ENCODE peak calls at places on chromosomes 4 and X, in four cellular contexts. W is stomach, A is uterus, U is adrenal gland. P is an unnamed sample. For H3K4me1, the result is how much of the 10 kb centered on the place peaks cover.

GRCh38 chrX:16123222-16123786 is at the start of gene GRPR:
- DNase-seq in W (peak), A (peak), U (peak), P (peak)

GRCh38 chr4:54127660-54128059 is 27.7 kb downstream of the GSX2 start:
- DNase-seq in W (no peak), A (no peak), U (no peak), P (no peak)

GRCh38 chr4:75980576-75980975 is 10.2 kb downstream of the SDAD1 start:
- DNase-seq in W (no peak), U (no peak), A (no peak), P (no peak)

GRCh38 chr4:141153751-141154510 is 20.7 kb upstream of the RNF150 start:
- DNase-seq in U (no peak), A (peak), W (no peak), P (peak)

GRCh38 chrX:20639115-20639514 is 372.4 kb upstream of the RPS6KA3 start:
- DNase-seq in U (no peak), W (no peak), A (no peak), P (no peak)

GRCh38 chr4:183808102-183808466 is 97.0 kb upstream of the STOX2 start:
- DNase-seq in W (no peak), U (no peak), A (no peak), P (no peak)

GRCh38 chr4:98928131-98928504 is 815 bp downstream of the EIF4E start:
- DNase-seq in A (peak), W (peak), U (peak), P (peak)

GRCh38 chr4:81885016-81885415 is 413.3 kb upstream of the RASGEF1B start:
- DNase-seq in W (no peak), A (no peak), U (no peak), P (no peak)

GRCh38 chr4:75557696-75558095 is 1.8 kb downstream of the ODAPH start:
- DNase-seq in A (no peak), U (no peak), W (no peak), P (no peak)

GRCh38 chr4:121734576-121734975 is 30.4 kb downstream of the SMIM43 start:
- DNase-seq in W (no peak), U (no peak), A (no peak), P (no peak)

GRCh38 chrX:15751160-15751819 is 13.2 kb downstream of the CA5B start:
- DNase-seq in A (no peak), W (no peak), U (no peak), P (no peak)

GRCh38 chr4:62740296-62740695 is 1540.2 kb downstream of the ADGRL3 start:
- DNase-seq in U (no peak), W (no peak), A (no peak), P (no peak)

GRCh38 chr4:102665527-102665926 is 95.2 kb downstream of the MANBA start:
- DNase-seq in A (no peak), W (no peak), U (no peak), P (no peak)

GRCh38 chr4:49063670-49064069 is 77.6 kb downstream of the CWH43 start:
- DNase-seq in A (no peak), W (no peak), U (no peak), P (no peak)

GRCh38 chr4:138910914-138911336 is 104.7 kb upstream of the NOCT start:
- DNase-seq in A (peak), W (peak), U (peak), P (peak)

GRCh38 chrX:52422884-52423283 is 54.1 kb downstream of the XAGE2 start:
- DNase-seq in U (no peak), A (no peak), W (no peak), P (no peak)

GRCh38 chrX:56762220-56762619 is 33.2 kb downstream of the NBDY start:
- DNase-seq in W (no peak), U (no peak), A (no peak), P (no peak)

GRCh38 chr4:173333658-173334084 is 487 bp downstream of the HMGB2 start:
- DNase-seq in U (peak), W (peak), A (peak), P (peak)

GRCh38 chr4:94887027-94887426 is 129.3 kb downstream of the BMPR1B start:
- DNase-seq in A (no peak), W (no peak), U (no peak), P (no peak)

GRCh38 chr4:26024079-26024478 is 110.1 kb downstream of the SMIM20 start:
- DNase-seq in A (no peak), U (no peak), W (no peak), P (no peak)

GRCh38 chr4:828641-829271 is 2.8 kb upstream of the CPLX1 start:
- DNase-seq in W (peak), A (no peak), U (peak), P (no peak)

GRCh38 chr4:60952921-60953320 is 247.2 kb upstream of the ADGRL3 start:
- DNase-seq in U (no peak), A (no peak), W (no peak), P (no peak)

GRCh38 chr4:41150401-41150800 is 63.9 kb downstream of the APBB2 start:
- DNase-seq in U (no peak), A (no peak), W (no peak), P (no peak)

GRCh38 chrX:13059676-13060499 is 15.5 kb upstream of the FAM9C start:
- DNase-seq in A (no peak), W (no peak), U (no peak), P (no peak)

GRCh38 chrX:9534686-9535085 is 69.8 kb downstream of the TBL1X start:
- DNase-seq in W (no peak), U (no peak), A (peak), P (no peak)

GRCh38 chr4:54940996-54941395 is 184.4 kb downstream of the KDR start:
- DNase-seq in A (no peak), U (no peak), W (no peak), P (no peak)

GRCh38 chrX:57573754-57574153 is 18.1 kb upstream of the ZXDB start:
- DNase-seq in W (no peak), A (no peak), U (no peak), P (no peak)

GRCh38 chrX:155874571-155875244 is 6.4 kb upstream of the VAMP7 start:
- DNase-seq in A (no peak), U (no peak), W (no peak), P (no peak)

GRCh38 chr4:168441412-168441811 is 38.9 kb downstream of the DDX60L start:
- DNase-seq in W (no peak), U (no peak), A (no peak), P (no peak)

GRCh38 chr4:24559889-24560288 is 24.5 kb downstream of the DHX15 start:
- DNase-seq in A (no peak), U (no peak), W (no peak), P (no peak)

GRCh38 chr4:154560824-154561231 is 2.0 kb upstream of the FGB start:
- DNase-seq in A (no peak), U (no peak), W (no peak), P (no peak)
- TF ChIP-seq POLR2A in A (no peak), U (no peak), W (no peak), P (no peak)

GRCh38 chr4:7185487-7186030 is 6.8 kb upstream of the SORCS2 start:
- DNase-seq in A (no peak), W (no peak), U (no peak), P (no peak)

GRCh38 chr4:7183780-7184460 is 8.4 kb upstream of the SORCS2 start:
- DNase-seq in A (no peak), W (no peak), U (no peak), P (no peak)

GRCh38 chr4:7186516-7187296 is 5.6 kb upstream of the SORCS2 start:
- DNase-seq in A (no peak), W (no peak), U (no peak), P (no peak)

GRCh38 chr4:7186081-7186480 is 6.3 kb upstream of the SORCS2 start:
- DNase-seq in U (no peak), W (no peak), A (no peak), P (no peak)

DNA sequence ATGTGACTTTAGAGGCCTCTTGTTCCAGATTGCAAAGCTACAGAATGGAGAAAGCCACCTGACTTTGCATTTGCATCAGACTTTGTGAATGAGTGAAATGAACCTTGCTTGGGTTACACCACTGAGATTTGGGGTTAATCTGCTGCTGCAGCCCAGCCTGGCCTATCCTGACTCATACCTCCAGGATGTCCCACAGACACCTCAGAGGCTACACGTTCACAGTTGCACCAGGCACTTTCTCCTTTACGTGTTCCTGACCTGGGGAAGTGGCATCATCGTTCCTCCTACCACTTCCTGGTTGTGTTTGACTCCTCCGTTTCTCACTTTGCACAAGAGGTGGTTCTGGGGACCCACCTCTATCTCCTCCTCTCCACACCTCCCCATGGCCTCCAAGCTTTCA is 9.2 kb upstream of the SORCS2 start:
- DNase-seq in W (no peak), U (no peak), A (no peak), P (no peak)
- H3K4me1 ChIP-seq in W (under half), U (under half), A (under half), P (under half)

DNA sequence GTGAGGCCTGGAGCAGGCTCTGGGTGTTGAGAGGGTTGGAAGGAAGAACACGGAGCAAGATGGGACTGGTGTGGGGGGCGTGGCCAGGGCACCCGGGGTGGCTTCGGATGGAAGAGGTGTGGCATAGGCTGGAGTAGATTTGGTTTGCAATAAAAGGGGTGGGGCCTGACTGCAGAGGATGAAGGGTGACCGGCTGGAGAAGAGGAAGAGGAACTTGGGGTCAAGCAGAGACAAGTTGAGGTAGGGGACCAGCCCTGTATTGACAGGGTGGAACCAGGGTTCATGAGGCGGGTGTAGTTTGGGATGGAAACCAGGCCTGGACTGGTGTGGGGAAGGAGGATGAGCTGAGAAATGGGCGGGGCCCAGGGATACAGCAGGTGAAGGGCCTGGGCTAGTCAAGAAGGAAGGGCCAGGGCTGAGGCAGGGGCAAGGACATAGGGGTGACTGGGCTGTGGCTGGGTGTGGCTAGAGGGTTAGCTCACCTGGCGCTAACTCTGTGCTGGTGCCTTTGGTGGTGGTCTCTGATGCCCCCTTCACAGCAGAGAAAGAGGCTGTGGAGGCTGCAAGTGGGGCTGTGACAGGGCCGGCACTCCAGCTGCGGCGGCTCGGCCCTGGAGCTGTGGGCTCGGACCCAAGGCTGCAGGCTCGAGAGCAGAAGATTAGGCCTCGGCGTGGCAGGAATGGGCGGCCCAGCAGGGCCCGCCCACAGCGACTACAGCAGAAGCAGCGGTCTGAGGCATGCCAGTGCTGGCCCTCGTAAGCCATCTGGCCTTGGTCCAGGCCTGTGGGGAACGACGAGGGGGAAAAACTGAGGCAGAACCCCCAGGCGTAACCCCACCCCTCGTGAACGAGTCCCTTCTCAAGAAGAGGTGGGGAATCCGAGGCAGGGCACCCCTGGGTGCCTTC is 5.0 kb downstream of the PLP2 start:
- DNase-seq in A (no peak), U (peak), W (no peak), P (no peak)
- TF ChIP-seq POLR2A in A (no peak), U (no peak), W (no peak), P (no peak)

GRCh38 chr4:2786152-2786671 is 6.7 kb upstream of the SH3BP2 start:
- DNase-seq in W (peak), A (no peak), U (no peak), P (no peak)

GRCh38 chr4:2787230-2788100 is 5.4 kb upstream of the SH3BP2 start:
- DNase-seq in W (peak), A (no peak), U (peak), P (no peak)

GRCh38 chr4:2788101-2788500 is 4.8 kb upstream of the SH3BP2 start:
- DNase-seq in W (no peak), U (no peak), A (no peak), P (no peak)

GRCh38 chr4:2785613-2786012 is 7.3 kb upstream of the SH3BP2 start:
- DNase-seq in W (peak), U (no peak), A (no peak), P (no peak)

DNA sequence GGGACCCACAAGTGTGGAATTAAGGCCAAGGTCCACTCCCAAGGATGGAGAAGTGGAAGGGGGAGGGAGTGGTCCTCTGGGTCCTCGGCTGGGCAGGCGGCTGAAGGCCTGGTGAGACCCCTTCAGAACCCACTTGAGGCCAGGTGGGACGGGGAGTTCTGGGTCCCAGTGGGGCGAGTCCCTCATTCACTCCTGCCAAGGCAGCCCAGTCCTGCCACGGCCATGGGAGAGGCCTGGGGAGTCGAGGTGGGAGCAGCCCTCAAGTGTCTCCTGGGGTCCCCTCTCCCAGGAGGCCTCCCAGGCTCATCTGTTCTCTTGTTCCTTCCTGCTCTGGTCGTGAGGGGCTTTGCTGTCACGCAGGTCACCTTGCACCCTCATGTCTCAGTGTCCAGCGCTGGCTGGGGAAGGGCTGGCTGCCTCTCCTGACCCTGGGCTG is 6.1 kb upstream of the SH3BP2 start:
- DNase-seq in A (no peak), U (no peak), W (no peak), P (no peak)
- H3K4me1 ChIP-seq in A (under half), U (under half), W (under half), P (under half)

GRCh38 chr4:188452097-188452496 is 312.9 kb downstream of the TRIML1 start:
- DNase-seq in W (no peak), A (no peak), U (no peak), P (no peak)

GRCh38 chr4:188454573-188454972 is 315.3 kb downstream of the TRIML1 start:
- DNase-seq in W (no peak), U (no peak), A (no peak), P (no peak)

DNA sequence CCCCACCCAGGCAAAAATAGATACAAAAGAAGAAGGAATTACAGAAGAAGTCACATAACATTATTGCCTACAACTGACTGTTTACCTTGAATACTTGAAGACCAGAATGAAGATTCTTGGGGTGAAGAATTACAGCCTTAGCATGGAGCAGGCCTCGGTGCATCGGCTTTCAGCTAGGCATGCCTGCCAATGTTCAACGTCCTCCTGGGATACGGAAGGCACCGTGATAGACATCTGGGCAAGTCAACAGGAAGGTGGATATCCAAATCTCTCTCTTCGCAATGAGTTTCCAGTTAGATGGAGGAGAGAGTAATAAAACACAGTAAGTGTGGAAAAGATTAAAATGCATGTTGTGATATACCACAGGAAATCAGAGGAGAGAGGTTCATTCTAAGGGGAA is 316.1 kb downstream of the TRIML1 start:
- DNase-seq in U (no peak), A (no peak), W (no peak), P (no peak)
- TF ChIP-seq POLR2A in U (no peak), A (no peak), W (no peak), P (no peak)

P was measured in ovary.